ENCODE peak calls at places on chromosomes 4 and X, in six cellular contexts. N, S, W, J, L and E are unnamed samples. For H3K4me1, the result is how much of the 10 kb centered on the place peaks cover.

GRCh38 chr4:126267689-126268088 is 952.9 kb downstream of the FAT4 start:
- DNase-seq in N (no peak), S (no peak), W (no peak), J (no peak), L (peak), E (no peak)

GRCh38 chr4:70008771-70009170 is 13.0 kb downstream of the STATH start:
- DNase-seq in N (no peak), S (no peak), W (no peak), J (no peak), L (no peak), E (no peak)

GRCh38 chrX:106726485-106727437 is at the start of gene RNF128:
- DNase-seq in N (no peak), S (peak), W (peak), J (no peak), L (peak), E (peak)

GRCh38 chr4:4865705-4866123 is 6.2 kb downstream of the MSX1 start:
- DNase-seq in N (no peak), S (no peak), W (no peak), J (no peak), L (no peak), E (no peak)

GRCh38 chr4:95415346-95415771 is 133.4 kb downstream of the UNC5C start:
- DNase-seq in N (no peak), S (no peak), W (no peak), J (no peak), L (no peak), E (no peak)

GRCh38 chr4:173288296-173288695 is 45.9 kb downstream of the HMGB2 start:
- DNase-seq in N (peak), S (peak), W (peak), J (no peak), L (peak), E (peak)

GRCh38 chrX:134480061-134480460 is 20.1 kb downstream of the HPRT1 start:
- DNase-seq in N (no peak), S (no peak), W (no peak), J (no peak), L (peak), E (no peak)

GRCh38 chrX:34659575-34659974 is 2.5 kb upstream of the TMEM47 start:
- DNase-seq in N (no peak), S (peak), W (no peak), J (no peak), L (peak), E (no peak)

GRCh38 chr4:8287606-8288280 is 18.2 kb downstream of the HTRA3 start:
- DNase-seq in N (no peak), S (no peak), W (no peak), J (no peak), L (no peak), E (no peak)

GRCh38 chr4:181528570-181529184 is 714.5 kb upstream of the TENM3 start:
- DNase-seq in N (peak), S (peak), W (peak), J (no peak), L (peak), E (peak)

GRCh38 chrX:95318882-95319281 is 1365.8 kb upstream of the DIAPH2 start:
- DNase-seq in N (peak), S (peak), W (no peak), J (no peak), L (peak), E (no peak)

GRCh38 chr4:141215972-141216761 is 4.5 kb upstream of the ZNF330 start:
- DNase-seq in N (no peak), S (no peak), W (no peak), J (no peak), L (no peak), E (no peak)

GRCh38 chr4:129371901-129372300 is 275.9 kb downstream of the C4orf33 start:
- DNase-seq in N (no peak), S (no peak), W (no peak), J (no peak), L (peak), E (no peak)

GRCh38 chr4:159256037-159256436 is 153.2 kb downstream of the RAPGEF2 start:
- DNase-seq in N (no peak), S (no peak), W (no peak), J (no peak), L (no peak), E (no peak)

GRCh38 chr4:41359069-41359769 is 102.5 kb downstream of the UCHL1 start:
- DNase-seq in N (no peak), S (peak), W (no peak), J (no peak), L (no peak), E (peak)

GRCh38 chr4:169243808-169244207 is 26.9 kb downstream of the SH3RF1 start:
- DNase-seq in N (no peak), S (no peak), W (no peak), J (no peak), L (peak), E (no peak)

GRCh38 chr4:95572304-95572991 is 23.7 kb upstream of the UNC5C start:
- DNase-seq in N (no peak), S (peak), W (peak), J (no peak), L (no peak), E (peak)

GRCh38 chrX:2863646-2864045 is 34.9 kb downstream of the GYG2 start:
- DNase-seq in N (no peak), S (peak), W (no peak), J (no peak), L (no peak), E (no peak)

GRCh38 chr4:149595500-149595899 is 220.1 kb downstream of the IQCM start:
- DNase-seq in N (no peak), S (no peak), W (no peak), J (no peak), L (no peak), E (no peak)

GRCh38 chr4:186845137-186845842 is 121.6 kb upstream of the FAT1 start:
- DNase-seq in N (no peak), S (no peak), W (peak), J (no peak), L (peak), E (peak)

GRCh38 chrX:103215037-103215767 is at the start of gene BEX4:
- DNase-seq in N (peak), S (peak), W (peak), J (peak), L (peak), E (peak)

GRCh38 chr4:152166567-152166966 is 369.3 kb downstream of the FBXW7 start:
- DNase-seq in N (peak), S (no peak), W (no peak), J (no peak), L (peak), E (no peak)

GRCh38 chr4:48047896-48048295 is 31.3 kb downstream of the NIPAL1 start:
- DNase-seq in N (no peak), S (no peak), W (peak), J (no peak), L (no peak), E (no peak)

GRCh38 chrX:83008415-83008814 is 499.7 kb upstream of the POU3F4 start:
- DNase-seq in N (no peak), S (no peak), W (no peak), J (no peak), L (peak), E (no peak)

GRCh38 chr4:179097741-179098140 is 1655.5 kb upstream of the AGA start:
- DNase-seq in N (peak), S (peak), W (no peak), J (no peak), L (peak), E (no peak)

GRCh38 chr4:40190880-40191815 is 5.7 kb upstream of the RHOH start:
- DNase-seq in N (no peak), S (no peak), W (peak), J (no peak), L (no peak), E (no peak)
- H3K4me1 ChIP-seq in N (under half), S (under half), W (under half), J (under half), L (under half), E (under half)

GRCh38 chrX:119755981-119756533 is 2.3 kb upstream of the SOWAHD start:
- DNase-seq in N (no peak), S (no peak), W (no peak), J (no peak), L (no peak), E (no peak)

GRCh38 chrX:119756926-119757635 is 1.3 kb upstream of the SOWAHD start:
- DNase-seq in N (no peak), S (peak), W (no peak), J (no peak), L (no peak), E (no peak)

GRCh38 chrX:119758682-119759332 is 419 bp downstream of the SOWAHD start:
- DNase-seq in N (no peak), S (peak), W (no peak), J (no peak), L (peak), E (no peak)

GRCh38 chrX:119757979-119758681 is at the start of gene SOWAHD:
- DNase-seq in N (peak), S (peak), W (peak), J (peak), L (peak), E (peak)

GRCh38 chrX:119757646-119757978 is 776 bp upstream of the SOWAHD start:
- DNase-seq in N (no peak), S (no peak), W (no peak), J (no peak), L (no peak), E (no peak)
- H3K4me1 ChIP-seq in N (under half), S (under half), W (under half), J (under half), L (under half), E (under half)

DNA sequence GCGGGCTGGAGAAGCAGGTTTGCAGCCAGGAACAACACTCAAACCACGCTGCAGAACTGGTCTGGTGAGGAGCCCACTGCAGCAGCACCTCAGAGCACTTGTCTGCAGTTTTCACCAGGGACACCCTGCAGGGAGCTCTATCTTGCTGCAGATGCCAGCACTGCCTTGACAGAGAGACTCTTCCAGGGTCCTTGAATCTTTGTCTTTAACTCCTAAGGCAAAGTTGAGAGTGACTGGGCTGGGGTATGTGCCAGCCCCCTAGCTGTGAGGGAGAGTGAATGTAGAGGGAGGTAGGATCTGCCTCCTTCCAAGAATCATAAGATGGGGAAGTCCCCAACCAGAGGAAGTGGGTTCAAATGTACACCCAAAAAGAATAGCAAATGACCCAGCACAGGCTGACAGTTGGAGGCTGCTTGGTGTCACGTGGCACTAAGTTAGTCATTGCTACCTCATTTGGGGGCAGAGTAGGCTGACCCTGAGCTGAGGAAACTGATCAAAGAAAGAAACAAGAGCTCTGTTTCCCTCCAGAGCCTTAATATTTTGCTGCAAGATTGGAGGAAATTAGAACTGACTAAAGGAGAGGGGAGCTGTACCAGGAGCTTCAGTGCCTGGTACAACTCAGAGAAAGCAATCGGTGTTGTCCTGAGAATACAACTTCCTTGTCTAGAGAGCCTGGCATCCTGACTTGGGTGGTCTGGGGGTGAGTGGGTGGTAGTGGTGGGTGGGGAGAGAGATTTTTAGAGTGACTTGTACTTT is 28.2 kb upstream of the HUWE1 start:
- DNase-seq in N (no peak), S (no peak), W (no peak), J (no peak), L (peak), E (no peak)
- H3K4me1 ChIP-seq in N (under half), S (under half), W (under half), J (under half), L (under half), E (under half)

GRCh38 chr4:84660606-84661005 is 77.7 kb downstream of the CDS1 start:
- DNase-seq in N (no peak), S (no peak), W (no peak), J (no peak), L (no peak), E (no peak)

GRCh38 chr4:84666444-84666843 is 83.5 kb downstream of the CDS1 start:
- DNase-seq in N (no peak), S (no peak), W (no peak), J (no peak), L (no peak), E (no peak)

GRCh38 chr4:84661191-84661944 is 78.4 kb downstream of the CDS1 start:
- DNase-seq in N (no peak), S (no peak), W (no peak), J (no peak), L (no peak), E (no peak)
- H3K4me1 ChIP-seq in N (under half), S (under half), W (under half), J (under half), L (under half), E (under half)